ENCODE peak calls at places on chromosome 20, in four cellular contexts. One of them, this sample, is unnamed.

GRCh38 chr20:22623211-22623610 is 38.8 kb upstream of the FOXA2 start:
- DNase-seq in mesothelial cell of epicardium: no peak
- DNase-seq in pancreas: no peak
- DNase-seq in prostate gland: no peak
- DNase-seq in this sample: no peak

GRCh38 chr20:57482796-57483195 is 42.1 kb downstream of the CTCFL start:
- DNase-seq in prostate gland: no peak
- DNase-seq in pancreas: no peak
- DNase-seq in mesothelial cell of epicardium: no peak
- DNase-seq in this sample: no peak

GRCh38 chr20:40945189-40945588 is 83.4 kb upstream of the TOP1 start:
- DNase-seq in pancreas: no peak
- DNase-seq in prostate gland: no peak
- DNase-seq in mesothelial cell of epicardium: no peak
- DNase-seq in this sample: no peak

GRCh38 chr20:5150226-5151076 is 23.6 kb downstream of the CDS2 start:
- DNase-seq in mesothelial cell of epicardium: no peak
- DNase-seq in pancreas: no peak
- DNase-seq in prostate gland: no peak
- DNase-seq in this sample: no peak

GRCh38 chr20:53003420-53003819 is 31.3 kb downstream of the TSHZ2 start:
- DNase-seq in prostate gland: no peak
- DNase-seq in mesothelial cell of epicardium: no peak
- DNase-seq in pancreas: no peak
- DNase-seq in this sample: no peak

GRCh38 chr20:17083738-17084137 is 143.1 kb upstream of the PCSK2 start:
- DNase-seq in mesothelial cell of epicardium: no peak
- DNase-seq in prostate gland: no peak
- DNase-seq in pancreas: no peak
- DNase-seq in this sample: no peak

GRCh38 chr20:16620961-16621360 is 47.7 kb upstream of the KIF16B start:
- DNase-seq in prostate gland: no peak
- DNase-seq in mesothelial cell of epicardium: no peak
- DNase-seq in pancreas: no peak
- DNase-seq in this sample: no peak

GRCh38 chr20:2871111-2871465 is 2.2 kb upstream of the PTPRA start:
- DNase-seq in mesothelial cell of epicardium: no peak
- DNase-seq in prostate gland: no peak
- DNase-seq in pancreas: no peak
- DNase-seq in this sample: no peak

GRCh38 chr20:10547276-10548114 is 112.4 kb downstream of the SLX4IP start:
- DNase-seq in prostate gland: no peak
- DNase-seq in pancreas: no peak
- DNase-seq in mesothelial cell of epicardium: no peak
- DNase-seq in this sample: no peak

GRCh38 chr20:39670987-39671386 is 708.8 kb downstream of the DHX35 start:
- DNase-seq in prostate gland: no peak
- DNase-seq in mesothelial cell of epicardium: no peak
- DNase-seq in pancreas: no peak
- DNase-seq in this sample: no peak

GRCh38 chr20:571754-572331 is 28.3 kb upstream of the CSNK2A1 start:
- DNase-seq in pancreas: peak
- DNase-seq in prostate gland: peak
- DNase-seq in mesothelial cell of epicardium: no peak
- DNase-seq in this sample: no peak

GRCh38 chr20:45998761-45999160 is 9.9 kb upstream of the MMP9 start:
- DNase-seq in prostate gland: no peak
- DNase-seq in mesothelial cell of epicardium: no peak
- DNase-seq in pancreas: no peak
- DNase-seq in this sample: peak

GRCh38 chr20:56706867-56707360 is 77.8 kb downstream of the TFAP2C start:
- DNase-seq in pancreas: no peak
- DNase-seq in mesothelial cell of epicardium: no peak
- DNase-seq in prostate gland: no peak
- DNase-seq in this sample: no peak

GRCh38 chr20:47561603-47562583 is 60.2 kb downstream of the NCOA3 start:
- DNase-seq in pancreas: no peak
- DNase-seq in mesothelial cell of epicardium: no peak
- DNase-seq in prostate gland: no peak
- DNase-seq in this sample: no peak

GRCh38 chr20:41476013-41476441 is 109.4 kb upstream of the EMILIN3 start:
- DNase-seq in mesothelial cell of epicardium: no peak
- DNase-seq in pancreas: peak
- DNase-seq in prostate gland: peak
- DNase-seq in this sample: no peak

GRCh38 chr20:33387177-33387576 is 14.1 kb downstream of the CDK5RAP1 start:
- DNase-seq in mesothelial cell of epicardium: no peak
- DNase-seq in prostate gland: no peak
- DNase-seq in pancreas: no peak
- DNase-seq in this sample: no peak

GRCh38 chr20:38179846-38180245 is 14.8 kb upstream of the TGM2 start:
- DNase-seq in pancreas: no peak
- DNase-seq in prostate gland: no peak
- DNase-seq in mesothelial cell of epicardium: no peak
- DNase-seq in this sample: no peak

GRCh38 chr20:1266167-1266973 is at the start of gene SNPH:
- DNase-seq in mesothelial cell of epicardium: peak
- DNase-seq in prostate gland: peak
- DNase-seq in pancreas: peak
- DNase-seq in this sample: peak

GRCh38 chr20:9617940-9618339 is 103.5 kb downstream of the LAMP5 start:
- DNase-seq in mesothelial cell of epicardium: no peak
- DNase-seq in pancreas: peak
- DNase-seq in prostate gland: peak
- DNase-seq in this sample: no peak

GRCh38 chr20:5719861-5720401 is 30.3 kb upstream of the SHLD1 start:
- DNase-seq in mesothelial cell of epicardium: no peak
- DNase-seq in pancreas: no peak
- DNase-seq in prostate gland: no peak
- DNase-seq in this sample: peak

GRCh38 chr20:11891827-11892521 is 25.7 kb upstream of the BTBD3 start:
- DNase-seq in prostate gland: peak
- DNase-seq in pancreas: peak
- DNase-seq in mesothelial cell of epicardium: peak
- DNase-seq in this sample: peak

GRCh38 chr20:14721926-14722325 is 384.5 kb upstream of the FLRT3 start:
- DNase-seq in mesothelial cell of epicardium: no peak
- DNase-seq in pancreas: no peak
- DNase-seq in prostate gland: no peak
- DNase-seq in this sample: no peak

GRCh38 chr20:9736373-9736772 is 102.5 kb downstream of the PAK5 start:
- DNase-seq in pancreas: no peak
- DNase-seq in mesothelial cell of epicardium: no peak
- DNase-seq in prostate gland: no peak
- DNase-seq in this sample: no peak

GRCh38 chr20:43017241-43018030 is 172.3 kb downstream of the PTPRT start:
- DNase-seq in prostate gland: no peak
- DNase-seq in mesothelial cell of epicardium: no peak
- DNase-seq in pancreas: no peak
- DNase-seq in this sample: no peak

GRCh38 chr20:25081065-25081729 is 744 bp downstream of the VSX1 start:
- DNase-seq in prostate gland: no peak
- DNase-seq in pancreas: no peak
- DNase-seq in mesothelial cell of epicardium: no peak
- DNase-seq in this sample: peak

GRCh38 chr20:37992802-37993538 is 40.3 kb downstream of the TTI1 start:
- DNase-seq in mesothelial cell of epicardium: no peak
- DNase-seq in pancreas: no peak
- DNase-seq in prostate gland: peak
- DNase-seq in this sample: peak

GRCh38 chr20:63500151-63500901 is 1.4 kb upstream of the EEF1A2 start:
- DNase-seq in mesothelial cell of epicardium: no peak
- DNase-seq in prostate gland: no peak
- DNase-seq in pancreas: no peak
- DNase-seq in this sample: no peak

GRCh38 chr20:50744143-50744792 is 12.9 kb downstream of the PARD6B start:
- DNase-seq in pancreas: peak
- DNase-seq in mesothelial cell of epicardium: no peak
- DNase-seq in prostate gland: peak
- DNase-seq in this sample: no peak

GRCh38 chr20:19512886-19513285 is 245.2 kb upstream of the RIN2 start:
- DNase-seq in prostate gland: no peak
- DNase-seq in pancreas: no peak
- DNase-seq in mesothelial cell of epicardium: no peak
- DNase-seq in this sample: no peak

GRCh38 chr20:19515074-19515473 is 243.0 kb upstream of the RIN2 start:
- DNase-seq in prostate gland: no peak
- DNase-seq in pancreas: no peak
- DNase-seq in mesothelial cell of epicardium: no peak
- DNase-seq in this sample: no peak

GRCh38 chr20:19506021-19506420 is 252.0 kb upstream of the RIN2 start:
- DNase-seq in prostate gland: no peak
- DNase-seq in pancreas: no peak
- DNase-seq in mesothelial cell of epicardium: no peak
- DNase-seq in this sample: no peak

GRCh38 chr20:19510626-19511025 is 247.4 kb upstream of the RIN2 start:
- DNase-seq in prostate gland: no peak
- DNase-seq in pancreas: no peak
- DNase-seq in mesothelial cell of epicardium: no peak
- DNase-seq in this sample: no peak
- TF ChIP-seq CTCF in prostate gland: no peak
- TF ChIP-seq CTCF in pancreas: no peak
- TF ChIP-seq CTCF in mesothelial cell of epicardium: no peak
- TF ChIP-seq CTCF in this sample: no peak

GRCh38 chr20:32018269-32019155 is 8.3 kb downstream of the CCM2L start:
- DNase-seq in prostate gland: peak
- DNase-seq in mesothelial cell of epicardium: peak
- DNase-seq in pancreas: peak
- DNase-seq in this sample: peak
- TF ChIP-seq CTCF in prostate gland: no peak
- TF ChIP-seq CTCF in mesothelial cell of epicardium: no peak
- TF ChIP-seq CTCF in pancreas: no peak
- TF ChIP-seq CTCF in this sample: no peak

GRCh38 chr20:19691125-19691524 is 66.9 kb upstream of the RIN2 start:
- DNase-seq in pancreas: no peak
- DNase-seq in prostate gland: no peak
- DNase-seq in mesothelial cell of epicardium: no peak
- DNase-seq in this sample: no peak

GRCh38 chr20:19692100-19692499 is 66.0 kb upstream of the RIN2 start:
- DNase-seq in prostate gland: no peak
- DNase-seq in mesothelial cell of epicardium: no peak
- DNase-seq in pancreas: no peak
- DNase-seq in this sample: no peak

GRCh38 chr20:19690462-19690861 is 67.6 kb upstream of the RIN2 start:
- DNase-seq in prostate gland: no peak
- DNase-seq in mesothelial cell of epicardium: no peak
- DNase-seq in pancreas: no peak
- DNase-seq in this sample: no peak

GRCh38 chr20:19683822-19684221 is 74.2 kb upstream of the RIN2 start:
- DNase-seq in mesothelial cell of epicardium: no peak
- DNase-seq in pancreas: no peak
- DNase-seq in prostate gland: no peak
- DNase-seq in this sample: no peak

GRCh38 chr20:19688031-19688806 is 69.8 kb upstream of the RIN2 start:
- DNase-seq in prostate gland: peak
- DNase-seq in mesothelial cell of epicardium: no peak
- DNase-seq in pancreas: peak
- DNase-seq in this sample: peak
- TF ChIP-seq CTCF in prostate gland: peak
- TF ChIP-seq CTCF in mesothelial cell of epicardium: no peak
- TF ChIP-seq CTCF in pancreas: peak
- TF ChIP-seq CTCF in this sample: no peak

GRCh38 chr20:21516861-21517565 is 3.1 kb upstream of the NKX2-2 start:
- DNase-seq in prostate gland: no peak
- DNase-seq in mesothelial cell of epicardium: no peak
- DNase-seq in pancreas: no peak
- DNase-seq in this sample: no peak
- TF ChIP-seq CTCF in prostate gland: no peak
- TF ChIP-seq CTCF in mesothelial cell of epicardium: no peak
- TF ChIP-seq CTCF in pancreas: no peak
- TF ChIP-seq CTCF in this sample: no peak

This sample was measured in activated CD8-positive, alpha-beta T cell treated with anti-CD3 and anti-CD28 coated beads for 36 hours.